ENCODE peak calls at places on chromosomes 5 and 9, in five cellular contexts. V is dorsolateral prefrontal cortex; Q is stimulated activated CD4-positive, alpha-beta T cell treated with anti-CD3 and anti-CD28 coated beads, TNF-alpha, amount 100 ng/mL, for 48 hours; G is cardiac muscle cell; W is stimulated activated CD8-positive, alpha-beta memory T cell treated with anti-CD3 and anti-CD28 coated beads, Interleukin-4, amount 100 ng/mL, for 4 hours. Z is an unnamed sample.

GRCh38 chr5:58926549-58926948 is 343.7 kb downstream of the RAB3C start:
- DNase-seq in V (no peak), Q (no peak), G (no peak), W (no peak), Z (no peak)

GRCh38 chr5:2642684-2643325 is 108.7 kb downstream of the IRX2 start:
- DNase-seq in V (no peak), Q (no peak), G (no peak), W (no peak), Z (no peak)

GRCh38 chr5:150137997-150138396 is 17.6 kb downstream of the PDGFRB start:
- DNase-seq in V (no peak), Q (no peak), G (peak; percentile 57), W (no peak), Z (peak; percentile 31)

GRCh38 chr9:7961076-7961475 is 161.5 kb upstream of the DMAC1 start:
- DNase-seq in V (no peak), Q (no peak), G (no peak), W (no peak), Z (no peak)

GRCh38 chr5:149488645-149489306 is 62.5 kb downstream of the CSNK1A1 start:
- DNase-seq in V (no peak), Q (no peak), G (no peak), W (no peak), Z (peak; percentile 33)

GRCh38 chr5:142472306-142472951 is 147.6 kb upstream of the SPRY4 start:
- DNase-seq in V (no peak), Q (peak; percentile 31), G (peak; percentile 77), W (peak; percentile 27), Z (peak; percentile 79)

GRCh38 chr9:133155156-133155555 is 8.6 kb downstream of the GBGT1 start:
- DNase-seq in V (no peak), Q (no peak), G (no peak), W (no peak), Z (no peak)

GRCh38 chr5:91384671-91385430 is 1.7 kb upstream of the ARRDC3 start:
- DNase-seq in V (no peak), Q (no peak), G (peak; percentile 93), W (no peak), Z (peak; percentile 90)

GRCh38 chr9:125190371-125190801 is 783 bp upstream of the PPP6C start:
- DNase-seq in V (no peak), Q (no peak), G (peak; percentile 18), W (no peak), Z (peak; percentile 19)

GRCh38 chr5:39209924-39210323 is 9.4 kb downstream of the FYB1 start:
- DNase-seq in V (no peak), Q (no peak), G (no peak), W (peak; percentile 54), Z (no peak)

GRCh38 chr5:139726248-139726647 is 69.4 kb upstream of the PSD2 start:
- DNase-seq in V (no peak), Q (no peak), G (no peak), W (no peak), Z (no peak)

GRCh38 chr9:97853844-97854695 is 1.0 kb downstream of the FOXE1 start:
- DNase-seq in V (no peak), Q (peak; percentile 38), G (peak; percentile 39), W (peak; percentile 8), Z (no peak)

GRCh38 chr5:53091304-53091703 is 18.3 kb downstream of the MOCS2 start:
- DNase-seq in V (no peak), Q (no peak), G (peak; percentile 71), W (no peak), Z (peak; percentile 71)

GRCh38 chr5:151097081-151097480 is 16.2 kb upstream of the TNIP1 start:
- DNase-seq in V (no peak), Q (no peak), G (no peak), W (no peak), Z (no peak)

GRCh38 chr5:107449369-107449768 is 221.4 kb downstream of the EFNA5 start:
- DNase-seq in V (no peak), Q (no peak), G (no peak), W (no peak), Z (no peak)

GRCh38 chr9:34589656-34590375 is at the start of gene CNTFR:
- DNase-seq in V (peak; percentile 54), Q (no peak), G (no peak), W (no peak), Z (no peak)

GRCh38 chr5:68070641-68071191 is 144.8 kb upstream of the PIK3R1 start:
- DNase-seq in V (no peak), Q (no peak), G (no peak), W (no peak), Z (no peak)

GRCh38 chr5:16935271-16936149 is 578 bp downstream of the MYO10 start:
- DNase-seq in V (no peak), Q (no peak), G (no peak), W (no peak), Z (no peak)

GRCh38 chr9:34884732-34885131 is 73.4 kb upstream of the PHF24 start:
- DNase-seq in V (no peak), Q (peak; percentile 3), G (no peak), W (no peak), Z (no peak)

GRCh38 chr9:38110476-38110875 is 41.4 kb upstream of the SHB start:
- DNase-seq in V (no peak), Q (no peak), G (no peak), W (no peak), Z (no peak)

GRCh38 chr5:7759257-7759871 is 91.6 kb downstream of the CFAP90 start:
- DNase-seq in V (no peak), Q (no peak), G (no peak), W (no peak), Z (no peak)

GRCh38 chr5:151115272-151115905 is 34.6 kb upstream of the TNIP1 start:
- DNase-seq in V (peak; percentile 77), Q (peak; percentile 64), G (peak; percentile 74), W (peak; percentile 47), Z (no peak)

GRCh38 chr9:31683126-31683525 is 701.3 kb upstream of the ACO1 start:
- DNase-seq in V (no peak), Q (no peak), G (no peak), W (no peak), Z (no peak)

GRCh38 chr5:69189162-69190086 is at the start of gene CENPH:
- DNase-seq in V (peak; percentile 77), Q (peak; percentile 86), G (peak; percentile 93), W (peak; percentile 77), Z (peak; percentile 85)

GRCh38 chr9:70577671-70578070 is 163.2 kb upstream of the KLF9 start:
- DNase-seq in V (no peak), Q (no peak), G (no peak), W (no peak), Z (no peak)